ENCODE peak calls at places on chromosomes 5 and 9, in nine cellular contexts. One of them, this sample, is unnamed.

GRCh38 chr9:28774433-28775029 is 1201.2 kb upstream of the C9orf72 start:
- DNase-seq in HuH-7.5: no peak
- DNase-seq in AG09319: no peak
- DNase-seq in H54: peak; percentile 3
- DNase-seq in astrocyte of the spinal cord: peak; percentile 50
- DNase-seq in memory B cell: no peak
- DNase-seq in hippocampal formation: no peak
- DNase-seq in PC-3: peak; percentile 64
- DNase-seq in NCI-H524: peak; percentile 54
- DNase-seq in this sample: peak; percentile 39

GRCh38 chr5:151086905-151087360 is 6.1 kb upstream of the TNIP1 start:
- DNase-seq in HuH-7.5: no peak
- DNase-seq in AG09319: no peak
- DNase-seq in H54: no peak
- DNase-seq in astrocyte of the spinal cord: no peak
- DNase-seq in memory B cell: peak; percentile 56
- DNase-seq in hippocampal formation: no peak
- DNase-seq in PC-3: no peak
- DNase-seq in NCI-H524: peak; percentile 27
- DNase-seq in this sample: no peak

GRCh38 chr5:4994994-4995393 is 145.1 kb upstream of the ADAMTS16 start:
- DNase-seq in HuH-7.5: no peak
- DNase-seq in AG09319: no peak
- DNase-seq in H54: no peak
- DNase-seq in astrocyte of the spinal cord: peak; percentile 83
- DNase-seq in memory B cell: no peak
- DNase-seq in hippocampal formation: no peak
- DNase-seq in PC-3: peak; percentile 24
- DNase-seq in NCI-H524: no peak
- DNase-seq in this sample: peak; percentile 16

GRCh38 chr9:131487001-131487400 is 15.7 kb upstream of the POMT1 start:
- DNase-seq in HuH-7.5: no peak
- DNase-seq in AG09319: no peak
- DNase-seq in H54: no peak
- DNase-seq in astrocyte of the spinal cord: no peak
- DNase-seq in memory B cell: no peak
- DNase-seq in hippocampal formation: no peak
- DNase-seq in PC-3: no peak
- DNase-seq in NCI-H524: no peak
- DNase-seq in this sample: no peak

GRCh38 chr5:21661129-21661528 is 1192.0 kb downstream of the CDH12 start:
- DNase-seq in HuH-7.5: no peak
- DNase-seq in AG09319: no peak
- DNase-seq in H54: no peak
- DNase-seq in astrocyte of the spinal cord: no peak
- DNase-seq in memory B cell: no peak
- DNase-seq in hippocampal formation: no peak
- DNase-seq in PC-3: no peak
- DNase-seq in NCI-H524: no peak
- DNase-seq in this sample: no peak

GRCh38 chr9:96417610-96418073 is 528 bp downstream of the ZNF367 start:
- DNase-seq in HuH-7.5: no peak
- DNase-seq in AG09319: no peak
- DNase-seq in H54: peak; percentile 34
- DNase-seq in astrocyte of the spinal cord: no peak
- DNase-seq in memory B cell: peak; percentile 48
- DNase-seq in hippocampal formation: no peak
- DNase-seq in PC-3: no peak
- DNase-seq in NCI-H524: peak; percentile 52
- DNase-seq in this sample: peak; percentile 7

GRCh38 chr5:39526914-39527477 is 102.2 kb upstream of the DAB2 start:
- DNase-seq in HuH-7.5: peak; percentile 22
- DNase-seq in AG09319: no peak
- DNase-seq in H54: no peak
- DNase-seq in astrocyte of the spinal cord: no peak
- DNase-seq in memory B cell: no peak
- DNase-seq in hippocampal formation: peak; percentile 25
- DNase-seq in PC-3: no peak
- DNase-seq in NCI-H524: no peak
- DNase-seq in this sample: peak; percentile 59

GRCh38 chr9:120997502-120997901 is 52.6 kb downstream of the C5 start:
- DNase-seq in HuH-7.5: no peak
- DNase-seq in AG09319: no peak
- DNase-seq in H54: no peak
- DNase-seq in astrocyte of the spinal cord: no peak
- DNase-seq in memory B cell: no peak
- DNase-seq in hippocampal formation: no peak
- DNase-seq in PC-3: no peak
- DNase-seq in NCI-H524: no peak
- DNase-seq in this sample: no peak

GRCh38 chr5:134380367-134380766 is 9.0 kb downstream of the UBE2B start:
- DNase-seq in HuH-7.5: no peak
- DNase-seq in AG09319: no peak
- DNase-seq in H54: no peak
- DNase-seq in astrocyte of the spinal cord: no peak
- DNase-seq in memory B cell: no peak
- DNase-seq in hippocampal formation: no peak
- DNase-seq in PC-3: no peak
- DNase-seq in NCI-H524: no peak
- DNase-seq in this sample: no peak